ENCODE peak calls at places on chromosomes 16 and 17, in nine cellular contexts. One of them, this sample, is unnamed.

GRCh38 chr16:85453701-85454100 is 159.4 kb upstream of the GSE1 start:
- DNase-seq in stimulated activated CD4-positive, alpha-beta T cell treated with anti-CD3 and anti-CD28 coated beads, Interleukin-4, amount 100 ng/mL, for 48 hours: no peak
- DNase-seq in dermis blood vessel endothelial cell: no peak
- DNase-seq in heart right ventricle: no peak
- DNase-seq in stomach: no peak
- DNase-seq in Right ventricle myocardium superior: no peak
- DNase-seq in activated T-helper 1 cell treated with anti-CD3 and anti-CD28 coated beads, Interleukin-2, amount 50 U/mL, for 16 hours: no peak
- DNase-seq in AG04449: no peak
- DNase-seq in PC-3: no peak
- DNase-seq in this sample: no peak

GRCh38 chr16:30185683-30186421 is 2.5 kb downstream of the CORO1A start:
- DNase-seq in stimulated activated CD4-positive, alpha-beta T cell treated with anti-CD3 and anti-CD28 coated beads, Interleukin-4, amount 100 ng/mL, for 48 hours: peak; percentile 75
- DNase-seq in dermis blood vessel endothelial cell: no peak
- DNase-seq in heart right ventricle: peak; percentile 51
- DNase-seq in stomach: peak; percentile 63
- DNase-seq in Right ventricle myocardium superior: peak; percentile 82
- DNase-seq in activated T-helper 1 cell treated with anti-CD3 and anti-CD28 coated beads, Interleukin-2, amount 50 U/mL, for 16 hours: peak; percentile 64
- DNase-seq in AG04449: no peak
- DNase-seq in PC-3: no peak
- DNase-seq in this sample: peak; percentile 65

GRCh38 chr17:66941773-66942452 is 22.6 kb upstream of the CACNG4 start:
- DNase-seq in stimulated activated CD4-positive, alpha-beta T cell treated with anti-CD3 and anti-CD28 coated beads, Interleukin-4, amount 100 ng/mL, for 48 hours: no peak
- DNase-seq in dermis blood vessel endothelial cell: no peak
- DNase-seq in heart right ventricle: no peak
- DNase-seq in stomach: no peak
- DNase-seq in Right ventricle myocardium superior: no peak
- DNase-seq in activated T-helper 1 cell treated with anti-CD3 and anti-CD28 coated beads, Interleukin-2, amount 50 U/mL, for 16 hours: no peak
- DNase-seq in AG04449: no peak
- DNase-seq in PC-3: no peak
- DNase-seq in this sample: no peak

GRCh38 chr17:27306276-27306820 is 12.4 kb downstream of the WSB1 start:
- DNase-seq in stimulated activated CD4-positive, alpha-beta T cell treated with anti-CD3 and anti-CD28 coated beads, Interleukin-4, amount 100 ng/mL, for 48 hours: no peak
- DNase-seq in dermis blood vessel endothelial cell: no peak
- DNase-seq in heart right ventricle: no peak
- DNase-seq in stomach: no peak
- DNase-seq in Right ventricle myocardium superior: no peak
- DNase-seq in activated T-helper 1 cell treated with anti-CD3 and anti-CD28 coated beads, Interleukin-2, amount 50 U/mL, for 16 hours: no peak
- DNase-seq in AG04449: no peak
- DNase-seq in PC-3: no peak
- DNase-seq in this sample: no peak

GRCh38 chr17:63780507-63780906 is 6.5 kb downstream of the DDX42 start:
- DNase-seq in stimulated activated CD4-positive, alpha-beta T cell treated with anti-CD3 and anti-CD28 coated beads, Interleukin-4, amount 100 ng/mL, for 48 hours: no peak
- DNase-seq in dermis blood vessel endothelial cell: no peak
- DNase-seq in heart right ventricle: no peak
- DNase-seq in stomach: peak; percentile 41
- DNase-seq in Right ventricle myocardium superior: no peak
- DNase-seq in activated T-helper 1 cell treated with anti-CD3 and anti-CD28 coated beads, Interleukin-2, amount 50 U/mL, for 16 hours: no peak
- DNase-seq in AG04449: no peak
- DNase-seq in PC-3: peak; percentile 92
- DNase-seq in this sample: no peak

GRCh38 chr16:766820-767640 is 6.5 kb downstream of the MSLN start:
- DNase-seq in stimulated activated CD4-positive, alpha-beta T cell treated with anti-CD3 and anti-CD28 coated beads, Interleukin-4, amount 100 ng/mL, for 48 hours: no peak
- DNase-seq in dermis blood vessel endothelial cell: no peak
- DNase-seq in heart right ventricle: no peak
- DNase-seq in stomach: no peak
- DNase-seq in Right ventricle myocardium superior: no peak
- DNase-seq in activated T-helper 1 cell treated with anti-CD3 and anti-CD28 coated beads, Interleukin-2, amount 50 U/mL, for 16 hours: no peak
- DNase-seq in AG04449: no peak
- DNase-seq in PC-3: no peak
- DNase-seq in this sample: no peak

GRCh38 chr17:82703935-82704865 is 5.7 kb upstream of the RAB40B start:
- DNase-seq in stimulated activated CD4-positive, alpha-beta T cell treated with anti-CD3 and anti-CD28 coated beads, Interleukin-4, amount 100 ng/mL, for 48 hours: no peak
- DNase-seq in dermis blood vessel endothelial cell: no peak
- DNase-seq in heart right ventricle: no peak
- DNase-seq in stomach: peak; percentile 51
- DNase-seq in Right ventricle myocardium superior: peak; percentile 33
- DNase-seq in activated T-helper 1 cell treated with anti-CD3 and anti-CD28 coated beads, Interleukin-2, amount 50 U/mL, for 16 hours: no peak
- DNase-seq in AG04449: no peak
- DNase-seq in PC-3: no peak
- DNase-seq in this sample: peak; percentile 93

GRCh38 chr17:4733073-4733531 is 1.9 kb downstream of the MED11 start:
- DNase-seq in stimulated activated CD4-positive, alpha-beta T cell treated with anti-CD3 and anti-CD28 coated beads, Interleukin-4, amount 100 ng/mL, for 48 hours: no peak
- DNase-seq in dermis blood vessel endothelial cell: peak; percentile 22
- DNase-seq in heart right ventricle: no peak
- DNase-seq in stomach: no peak
- DNase-seq in Right ventricle myocardium superior: no peak
- DNase-seq in activated T-helper 1 cell treated with anti-CD3 and anti-CD28 coated beads, Interleukin-2, amount 50 U/mL, for 16 hours: no peak
- DNase-seq in AG04449: no peak
- DNase-seq in PC-3: no peak
- DNase-seq in this sample: no peak

GRCh38 chr16:27220120-27220519 is 16.8 kb downstream of the KDM8 start:
- DNase-seq in stimulated activated CD4-positive, alpha-beta T cell treated with anti-CD3 and anti-CD28 coated beads, Interleukin-4, amount 100 ng/mL, for 48 hours: no peak
- DNase-seq in dermis blood vessel endothelial cell: no peak
- DNase-seq in heart right ventricle: no peak
- DNase-seq in stomach: no peak
- DNase-seq in Right ventricle myocardium superior: no peak
- DNase-seq in activated T-helper 1 cell treated with anti-CD3 and anti-CD28 coated beads, Interleukin-2, amount 50 U/mL, for 16 hours: no peak
- DNase-seq in AG04449: no peak
- DNase-seq in PC-3: no peak
- DNase-seq in this sample: no peak

GRCh38 chr17:1031711-1032110 is 34.8 kb downstream of the TIMM22 start:
- DNase-seq in stimulated activated CD4-positive, alpha-beta T cell treated with anti-CD3 and anti-CD28 coated beads, Interleukin-4, amount 100 ng/mL, for 48 hours: no peak
- DNase-seq in dermis blood vessel endothelial cell: no peak
- DNase-seq in heart right ventricle: peak; percentile 85
- DNase-seq in stomach: no peak
- DNase-seq in Right ventricle myocardium superior: peak; percentile 83
- DNase-seq in activated T-helper 1 cell treated with anti-CD3 and anti-CD28 coated beads, Interleukin-2, amount 50 U/mL, for 16 hours: no peak
- DNase-seq in AG04449: no peak
- DNase-seq in PC-3: no peak
- DNase-seq in this sample: peak; percentile 43

GRCh38 chr17:77253611-77254051 is 112.9 kb downstream of the SEC14L1 start:
- DNase-seq in stimulated activated CD4-positive, alpha-beta T cell treated with anti-CD3 and anti-CD28 coated beads, Interleukin-4, amount 100 ng/mL, for 48 hours: no peak
- DNase-seq in dermis blood vessel endothelial cell: peak; percentile 44
- DNase-seq in heart right ventricle: no peak
- DNase-seq in stomach: no peak
- DNase-seq in Right ventricle myocardium superior: no peak
- DNase-seq in activated T-helper 1 cell treated with anti-CD3 and anti-CD28 coated beads, Interleukin-2, amount 50 U/mL, for 16 hours: no peak
- DNase-seq in AG04449: no peak
- DNase-seq in PC-3: no peak
- DNase-seq in this sample: no peak

This sample was measured in left colon.